ENCODE peak calls at places on chromosomes 4 and X, in eight cellular contexts. One of them, this sample, is unnamed.
A peak's percentile ranks its signal among the peaks of the same experiment; 100 is the strongest.

GRCh38 chrX:20414066-20414465 is 147.4 kb upstream of the RPS6KA3 start:
- DNase-seq in fibroblast of the conjunctiva: no peak
- DNase-seq in substantia nigra: no peak
- DNase-seq in sciatic nerve: no peak
- DNase-seq in stimulated activated CD8-positive, alpha-beta memory T cell treated with anti-CD3 and anti-CD28 coated beads, Interleukin-4, amount 100 ng/mL, for 1 hour: no peak
- DNase-seq in neural crest cell: no peak
- DNase-seq in H9: no peak
- DNase-seq in iPS DF 6.9: no peak
- DNase-seq in this sample: no peak

GRCh38 chr4:140653718-140654515 is 85.2 kb upstream of the UCP1 start:
- DNase-seq in fibroblast of the conjunctiva: peak; percentile 51
- DNase-seq in substantia nigra: no peak
- DNase-seq in sciatic nerve: no peak
- DNase-seq in stimulated activated CD8-positive, alpha-beta memory T cell treated with anti-CD3 and anti-CD28 coated beads, Interleukin-4, amount 100 ng/mL, for 1 hour: no peak
- DNase-seq in neural crest cell: no peak
- DNase-seq in H9: no peak
- DNase-seq in iPS DF 6.9: no peak
- DNase-seq in this sample: no peak

GRCh38 chrX:40734956-40735317 is 405 bp downstream of the MED14 start:
- DNase-seq in fibroblast of the conjunctiva: no peak
- DNase-seq in substantia nigra: peak; percentile 49
- DNase-seq in sciatic nerve: peak; percentile 64
- DNase-seq in stimulated activated CD8-positive, alpha-beta memory T cell treated with anti-CD3 and anti-CD28 coated beads, Interleukin-4, amount 100 ng/mL, for 1 hour: peak; percentile 1
- DNase-seq in neural crest cell: no peak
- DNase-seq in H9: no peak
- DNase-seq in iPS DF 6.9: no peak
- DNase-seq in this sample: no peak

GRCh38 chrX:50430917-50431316 is 39.7 kb downstream of the DGKK start:
- DNase-seq in fibroblast of the conjunctiva: no peak
- DNase-seq in substantia nigra: no peak
- DNase-seq in sciatic nerve: no peak
- DNase-seq in stimulated activated CD8-positive, alpha-beta memory T cell treated with anti-CD3 and anti-CD28 coated beads, Interleukin-4, amount 100 ng/mL, for 1 hour: no peak
- DNase-seq in neural crest cell: no peak
- DNase-seq in H9: no peak
- DNase-seq in iPS DF 6.9: no peak
- DNase-seq in this sample: no peak

GRCh38 chrX:97238632-97239031 is 354.9 kb downstream of the RPA4 start:
- DNase-seq in fibroblast of the conjunctiva: no peak
- DNase-seq in substantia nigra: no peak
- DNase-seq in sciatic nerve: no peak
- DNase-seq in stimulated activated CD8-positive, alpha-beta memory T cell treated with anti-CD3 and anti-CD28 coated beads, Interleukin-4, amount 100 ng/mL, for 1 hour: no peak
- DNase-seq in neural crest cell: no peak
- DNase-seq in H9: no peak
- DNase-seq in iPS DF 6.9: no peak
- DNase-seq in this sample: no peak

GRCh38 chrX:72130156-72130761 is 1.5 kb downstream of the RTL5 start:
- DNase-seq in fibroblast of the conjunctiva: no peak
- DNase-seq in substantia nigra: no peak
- DNase-seq in sciatic nerve: no peak
- DNase-seq in stimulated activated CD8-positive, alpha-beta memory T cell treated with anti-CD3 and anti-CD28 coated beads, Interleukin-4, amount 100 ng/mL, for 1 hour: no peak
- DNase-seq in neural crest cell: no peak
- DNase-seq in H9: no peak
- DNase-seq in iPS DF 6.9: no peak
- DNase-seq in this sample: no peak

GRCh38 chr4:146278986-146279385 is 64.6 kb downstream of the REELD1 start:
- DNase-seq in fibroblast of the conjunctiva: no peak
- DNase-seq in substantia nigra: no peak
- DNase-seq in sciatic nerve: no peak
- DNase-seq in stimulated activated CD8-positive, alpha-beta memory T cell treated with anti-CD3 and anti-CD28 coated beads, Interleukin-4, amount 100 ng/mL, for 1 hour: no peak
- DNase-seq in neural crest cell: no peak
- DNase-seq in H9: no peak
- DNase-seq in iPS DF 6.9: no peak
- DNase-seq in this sample: no peak

GRCh38 chr4:122480023-122480422 is 23.5 kb upstream of the IL2 start:
- DNase-seq in fibroblast of the conjunctiva: no peak
- DNase-seq in substantia nigra: no peak
- DNase-seq in sciatic nerve: no peak
- DNase-seq in stimulated activated CD8-positive, alpha-beta memory T cell treated with anti-CD3 and anti-CD28 coated beads, Interleukin-4, amount 100 ng/mL, for 1 hour: no peak
- DNase-seq in neural crest cell: no peak
- DNase-seq in H9: no peak
- DNase-seq in iPS DF 6.9: no peak
- DNase-seq in this sample: no peak

GRCh38 chr4:143207555-143207954 is 22.8 kb downstream of the USP38 start:
- DNase-seq in fibroblast of the conjunctiva: no peak
- DNase-seq in substantia nigra: no peak
- DNase-seq in sciatic nerve: no peak
- DNase-seq in stimulated activated CD8-positive, alpha-beta memory T cell treated with anti-CD3 and anti-CD28 coated beads, Interleukin-4, amount 100 ng/mL, for 1 hour: no peak
- DNase-seq in neural crest cell: no peak
- DNase-seq in H9: no peak
- DNase-seq in iPS DF 6.9: no peak
- DNase-seq in this sample: no peak

This sample was measured in posterior cingulate gyrus.